ENCODE peak calls at places on chromosomes 2 and 18, in seven cellular contexts. K is fibroblast of lung, V is IMR-90, N is neural progenitor cell, U is ACHN, E is tibial nerve, Y is naive B cell. T is an unnamed sample.

GRCh38 chr2:96863575-96864342 is 5.9 kb upstream of the ANKRD39 start:
- DNase-seq in K (no peak), V (no peak), N (no peak), U (no peak), E (no peak), Y (no peak), T (no peak)

GRCh38 chr2:234797566-234798250 is 154.1 kb upstream of the SH3BP4 start:
- DNase-seq in K (no peak), V (no peak), N (no peak), U (no peak), E (no peak), Y (no peak), T (no peak)

GRCh38 chr2:161570424-161571050 is 53.7 kb upstream of the SLC4A10 start:
- DNase-seq in K (no peak), V (no peak), N (peak), U (peak), E (no peak), Y (no peak), T (no peak)

GRCh38 chr18:44701227-44701626 is 20.5 kb downstream of the SETBP1 start:
- DNase-seq in K (peak), V (no peak), N (no peak), U (no peak), E (no peak), Y (no peak), T (no peak)

GRCh38 chr2:88738271-88738670 is 46.8 kb downstream of the RPIA start:
- DNase-seq in K (peak), V (peak), N (no peak), U (peak), E (no peak), Y (no peak), T (no peak)

GRCh38 chr2:30305235-30305634 is 73.9 kb downstream of the LBH start:
- DNase-seq in K (peak), V (peak), N (no peak), U (no peak), E (no peak), Y (no peak), T (no peak)

GRCh38 chr2:168310580-168310979 is 63.2 kb upstream of the STK39 start:
- DNase-seq in K (no peak), V (no peak), N (no peak), U (no peak), E (no peak), Y (no peak), T (no peak)

GRCh38 chr2:43129254-43129653 is 97.2 kb downstream of the ZFP36L2 start:
- DNase-seq in K (no peak), V (no peak), N (no peak), U (no peak), E (no peak), Y (no peak), T (no peak)

GRCh38 chr2:163953390-163953907 is 217.6 kb upstream of the FIGN start:
- DNase-seq in K (peak), V (no peak), N (no peak), U (no peak), E (no peak), Y (no peak), T (no peak)

GRCh38 chr18:49597152-49597551 is 35.3 kb downstream of the LIPG start:
- DNase-seq in K (no peak), V (no peak), N (peak), U (no peak), E (no peak), Y (no peak), T (no peak)

GRCh38 chr2:68475110-68475509 is 7.7 kb downstream of the APLF start:
- DNase-seq in K (no peak), V (no peak), N (no peak), U (no peak), E (no peak), Y (no peak), T (no peak)

T was measured in NCI-H1694.